ENCODE peak calls at places on chromosomes 3 and 15, in eight cellular contexts. W is activated T-cell treated with anti-CD3 and anti-CD28 coated beads for 1 hour; P is skeletal muscle cell; D is colonic mucosa; U is AG09319; H is CD14-positive monocyte; F is activated CD8-positive, alpha-beta memory T cell treated with anti-CD3 and anti-CD28 coated beads, Interleukin-2, amount 50 U/mL, for 4 hours; C is adrenal gland. Z is an unnamed sample.

GRCh38 chr3:77370413-77370812 is 330.5 kb downstream of the ROBO2 start:
- DNase-seq in W (no peak), P (peak), D (no peak), U (peak), H (no peak), F (no peak), C (peak), Z (no peak)

GRCh38 chr15:50166216-50166615 is 15.8 kb upstream of the SLC27A2 start:
- DNase-seq in W (no peak), P (peak), D (no peak), U (peak), H (no peak), F (no peak), C (no peak), Z (no peak)

GRCh38 chr3:171804618-171805389 is 5.5 kb downstream of the PLD1 start:
- DNase-seq in W (no peak), P (no peak), D (no peak), U (no peak), H (no peak), F (no peak), C (peak), Z (no peak)

GRCh38 chr3:105944281-105944680 is 75.5 kb upstream of the CBLB start:
- DNase-seq in W (no peak), P (no peak), D (no peak), U (no peak), H (no peak), F (no peak), C (no peak), Z (no peak)

GRCh38 chr3:66066963-66067617 is 28.4 kb upstream of the MAGI1 start:
- DNase-seq in W (no peak), P (no peak), D (no peak), U (no peak), H (no peak), F (no peak), C (no peak), Z (no peak)

GRCh38 chr3:59502806-59503205 is 453.0 kb upstream of the CFAP20DC start:
- DNase-seq in W (no peak), P (peak), D (no peak), U (peak), H (no peak), F (peak), C (no peak), Z (no peak)

GRCh38 chr15:77528290-77528967 is 104.3 kb downstream of the LINGO1 start:
- DNase-seq in W (no peak), P (no peak), D (no peak), U (no peak), H (no peak), F (no peak), C (no peak), Z (peak)

GRCh38 chr3:121552379-121552778 is 6.6 kb upstream of the POLQ start:
- DNase-seq in W (no peak), P (no peak), D (no peak), U (no peak), H (no peak), F (no peak), C (no peak), Z (no peak)

GRCh38 chr3:96813820-96814580 is 394 bp upstream of the EPHA6 start:
- DNase-seq in W (no peak), P (no peak), D (peak), U (peak), H (no peak), F (no peak), C (peak), Z (peak)

Z was measured in activated naive CD8-positive, alpha-beta T cell treated with anti-CD3 and anti-CD28 coated beads, Interleukin-2, amount 10 ng/mL, durations not matched to agents 7 days and 5 days.